ENCODE peak calls at places on chromosomes 16 and 17, in ten cellular contexts. B is AG04450, W is heart right ventricle, E is heart left ventricle, U is WERI-Rb-1, I is upper lobe of left lung, F is Panc1, T is transverse colon, X is left ventricle myocardium inferior, M is cardiac muscle cell. V is an unnamed sample.

GRCh38 chr17:45307290-45308015 is 9.4 kb downstream of the MAP3K14 start:
- DNase-seq in B (peak), W (no peak), E (no peak), U (no peak), I (no peak), F (no peak), T (no peak), X (no peak), M (no peak), V (no peak)

GRCh38 chr16:51845586-51845985 is 694.5 kb upstream of the SALL1 start:
- DNase-seq in B (no peak), W (no peak), E (no peak), U (no peak), I (no peak), F (no peak), T (no peak), X (no peak), M (no peak), V (no peak)

GRCh38 chr17:35797918-35798317 is 2.5 kb upstream of the MMP28 start:
- DNase-seq in B (no peak), W (no peak), E (no peak), U (no peak), I (no peak), F (no peak), T (no peak), X (no peak), M (no peak), V (no peak)

GRCh38 chr17:16406742-16407674 is 8.4 kb upstream of the TRPV2 start:
- DNase-seq in B (no peak), W (peak), E (peak), U (no peak), I (peak), F (no peak), T (peak), X (peak), M (peak), V (peak)

GRCh38 chr17:49646391-49647255 is 31.3 kb downstream of the SPOP start:
- DNase-seq in B (peak), W (no peak), E (no peak), U (no peak), I (peak), F (peak), T (peak), X (no peak), M (no peak), V (peak)

GRCh38 chr16:47750371-47750770 is 289.2 kb downstream of the PHKB start:
- DNase-seq in B (no peak), W (no peak), E (no peak), U (no peak), I (no peak), F (no peak), T (no peak), X (no peak), M (no peak), V (no peak)

GRCh38 chr16:56675685-56676210 is 6.1 kb downstream of the MT1H start:
- DNase-seq in B (no peak), W (no peak), E (no peak), U (no peak), I (no peak), F (no peak), T (peak), X (no peak), M (no peak), V (no peak)

GRCh38 chr17:50102164-50102991 is 7.2 kb downstream of the PDK2 start:
- DNase-seq in B (no peak), W (peak), E (peak), U (no peak), I (peak), F (no peak), T (peak), X (peak), M (no peak), V (peak)

GRCh38 chr16:61587526-61587925 is 448.7 kb downstream of the CDH8 start:
- DNase-seq in B (no peak), W (no peak), E (no peak), U (no peak), I (no peak), F (no peak), T (no peak), X (no peak), M (no peak), V (no peak)

GRCh38 chr16:10835281-10835931 is 16.8 kb upstream of the TVP23A start:
- DNase-seq in B (no peak), W (no peak), E (no peak), U (no peak), I (no peak), F (no peak), T (no peak), X (no peak), M (no peak), V (no peak)

GRCh38 chr17:8649157-8650118 is 18.9 kb upstream of the MYH10 start:
- DNase-seq in B (peak), W (no peak), E (peak), U (no peak), I (no peak), F (no peak), T (no peak), X (no peak), M (no peak), V (no peak)

GRCh38 chr17:44556114-44556853 is 1.0 kb upstream of the FZD2 start:
- DNase-seq in B (no peak), W (peak), E (peak), U (peak), I (peak), F (no peak), T (peak), X (peak), M (peak), V (peak)

GRCh38 chr17:82909322-82909904 is 69.6 kb upstream of the ZNF750 start:
- DNase-seq in B (no peak), W (no peak), E (no peak), U (no peak), I (no peak), F (no peak), T (peak), X (no peak), M (no peak), V (no peak)

GRCh38 chr17:4610656-4611055 is 26.3 kb downstream of the SMTNL2 start:
- DNase-seq in B (no peak), W (no peak), E (no peak), U (no peak), I (no peak), F (no peak), T (no peak), X (no peak), M (no peak), V (no peak)

GRCh38 chr17:10062757-10063385 is 135.5 kb downstream of the GAS7 start:
- DNase-seq in B (no peak), W (no peak), E (no peak), U (no peak), I (peak), F (no peak), T (no peak), X (no peak), M (no peak), V (no peak)

GRCh38 chr17:32609085-32609484 is 122.3 kb downstream of the CDK5R1 start:
- DNase-seq in B (no peak), W (peak), E (peak), U (peak), I (peak), F (peak), T (peak), X (peak), M (no peak), V (peak)

GRCh38 chr16:49632111-49632797 is 223.7 kb downstream of the ZNF423 start:
- DNase-seq in B (no peak), W (no peak), E (no peak), U (no peak), I (no peak), F (no peak), T (no peak), X (no peak), M (no peak), V (no peak)

GRCh38 chr16:75251280-75252048 is at the start of gene BCAR1:
- DNase-seq in B (peak), W (peak), E (peak), U (peak), I (peak), F (no peak), T (peak), X (peak), M (peak), V (peak)

GRCh38 chr16:75252049-75252864 is 833 bp upstream of the BCAR1 start:
- DNase-seq in B (no peak), W (no peak), E (no peak), U (no peak), I (no peak), F (no peak), T (no peak), X (peak), M (no peak), V (no peak)

GRCh38 chr16:75254359-75254837 is 3.0 kb upstream of the BCAR1 start:
- DNase-seq in B (no peak), W (peak), E (no peak), U (peak), I (peak), F (no peak), T (peak), X (no peak), M (no peak), V (no peak)

GRCh38 chr16:75250809-75251279 is 580 bp downstream of the BCAR1 start:
- DNase-seq in B (no peak), W (peak), E (no peak), U (no peak), I (no peak), F (no peak), T (peak), X (peak), M (peak), V (peak)

GRCh38 chr16:75252946-75253911 is 1.8 kb upstream of the BCAR1 start:
- DNase-seq in B (no peak), W (peak), E (no peak), U (no peak), I (no peak), F (no peak), T (no peak), X (no peak), M (no peak), V (no peak)
- TF ChIP-seq CTCF in B (no peak), W (no peak), E (no peak), U (no peak), I (no peak), F (no peak), T (no peak), X (no peak), M (no peak), V (no peak)

GRCh38 chr16:71670537-71670936 is 44.6 kb downstream of the MARVELD3 start:
- DNase-seq in B (no peak), W (no peak), E (no peak), U (no peak), I (no peak), F (no peak), T (peak), X (no peak), M (no peak), V (no peak)
- TF ChIP-seq CTCF in B (no peak), W (no peak), E (no peak), U (no peak), I (no peak), F (no peak), T (no peak), X (no peak), M (no peak), V (no peak)

GRCh38 chr17:11981862-11982261 is 15.4 kb downstream of the ZNF18 start:
- DNase-seq in B (no peak), W (no peak), E (no peak), U (no peak), I (no peak), F (no peak), T (no peak), X (no peak), M (no peak), V (no peak)

GRCh38 chr17:11991461-11991860 is 5.8 kb downstream of the ZNF18 start:
- DNase-seq in B (no peak), W (no peak), E (no peak), U (no peak), I (no peak), F (no peak), T (no peak), X (no peak), M (no peak), V (no peak)

GRCh38 chr17:11986179-11986938 is 10.9 kb downstream of the ZNF18 start:
- DNase-seq in B (no peak), W (no peak), E (no peak), U (no peak), I (no peak), F (no peak), T (no peak), X (no peak), M (no peak), V (no peak)

GRCh38 chr17:11990363-11990983 is 6.8 kb downstream of the ZNF18 start:
- DNase-seq in B (no peak), W (no peak), E (no peak), U (no peak), I (no peak), F (no peak), T (peak), X (no peak), M (no peak), V (no peak)

DNA sequence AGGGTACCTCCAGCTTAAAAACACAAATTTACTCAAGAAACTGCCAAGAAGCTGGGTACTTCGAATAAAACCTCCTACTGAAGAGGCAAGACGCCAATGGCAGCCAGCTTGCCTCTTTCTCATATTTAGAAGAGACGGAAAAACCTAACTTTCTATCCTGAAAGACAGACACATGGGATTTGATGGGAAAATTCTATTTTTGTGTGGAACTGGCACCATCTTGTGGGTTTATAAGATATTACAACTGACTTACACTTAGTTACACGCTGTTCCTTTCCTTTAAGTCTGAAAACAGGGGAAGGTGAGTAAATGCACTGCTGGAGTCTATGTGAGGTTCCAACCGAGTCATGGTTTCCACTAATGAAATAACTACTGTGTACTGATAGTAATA is 10.3 kb downstream of the ZNF18 start:
- DNase-seq in B (peak), W (no peak), E (no peak), U (no peak), I (no peak), F (peak), T (no peak), X (no peak), M (peak), V (peak)
- TF ChIP-seq CTCF in B (peak), W (peak), E (peak), U (peak), I (peak), F (peak), T (peak), X (peak), M (peak), V (no peak)

DNA sequence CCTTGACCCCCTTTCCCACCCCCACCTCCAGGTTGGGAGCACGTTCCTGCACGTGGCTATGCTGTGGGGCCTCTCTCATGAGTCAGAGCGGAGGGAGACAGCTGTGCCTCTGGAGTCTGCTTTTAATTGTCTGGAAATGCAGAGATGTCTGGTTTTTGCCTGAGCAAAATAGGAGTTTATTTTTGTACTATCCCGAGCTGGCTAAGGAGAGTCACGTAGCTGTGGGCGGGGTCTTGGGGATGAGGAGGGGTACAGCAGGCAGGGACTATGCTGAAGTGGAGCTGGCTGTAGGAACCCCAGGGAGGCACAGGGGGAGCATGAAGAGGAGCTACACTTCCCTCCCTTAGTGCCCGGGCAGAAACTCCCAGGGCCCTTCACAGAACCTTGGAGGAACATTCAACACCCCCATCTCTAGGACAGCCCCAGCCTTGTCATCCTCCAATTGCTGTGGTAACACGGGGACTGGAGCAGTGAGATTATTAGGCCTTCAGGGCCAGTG is 44.7 kb upstream of the LGALS9 start:
- DNase-seq in B (peak), W (no peak), E (no peak), U (no peak), I (no peak), F (no peak), T (no peak), X (no peak), M (no peak), V (no peak)
- TF ChIP-seq CTCF in B (peak), W (no peak), E (no peak), U (no peak), I (no peak), F (no peak), T (no peak), X (no peak), M (no peak), V (no peak)

DNA sequence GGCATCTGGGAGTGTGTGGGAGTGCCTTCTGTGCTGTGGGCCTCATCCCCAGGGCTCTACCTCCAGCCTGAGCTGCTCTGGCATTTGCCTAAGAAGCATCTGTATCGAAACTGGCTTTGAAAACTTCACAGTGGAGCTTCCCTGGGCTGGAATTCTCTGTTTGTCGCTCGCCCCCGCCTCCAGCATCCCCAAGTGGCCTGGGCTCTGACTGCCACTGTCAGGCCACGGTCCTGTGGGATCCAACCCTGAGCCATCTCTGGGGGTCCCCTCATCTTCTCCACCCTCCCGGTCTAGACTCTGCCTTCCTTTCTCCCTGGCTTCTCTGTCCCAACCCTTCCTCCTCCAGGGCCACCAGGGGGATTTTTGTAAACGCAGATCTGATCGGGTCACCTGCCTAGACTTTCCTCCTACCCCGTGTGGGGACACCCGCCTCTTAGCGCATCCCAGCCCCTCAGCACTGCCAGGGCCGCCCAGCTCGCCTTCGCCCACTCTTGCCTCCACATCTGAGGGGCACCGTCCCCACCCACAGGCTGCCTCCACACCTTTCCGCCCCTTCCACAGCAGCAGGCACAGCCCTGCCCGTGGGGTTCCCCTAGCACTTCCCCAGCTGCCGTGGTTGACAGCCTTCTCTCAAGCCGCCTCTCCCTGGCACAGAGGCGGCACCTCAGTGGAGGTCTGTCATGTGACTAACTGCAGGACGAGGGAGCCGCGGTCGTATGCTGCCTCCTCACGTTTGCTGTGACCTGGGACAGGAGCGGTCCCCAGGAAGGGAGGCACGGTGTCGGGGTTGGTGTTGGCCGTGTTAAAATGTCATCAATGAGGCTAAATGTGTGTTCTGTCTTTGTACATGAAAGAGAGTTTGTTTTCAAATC is 12.0 kb downstream of the TBC1D24 start:
- DNase-seq in B (no peak), W (peak), E (no peak), U (no peak), I (peak), F (no peak), T (peak), X (peak), M (no peak), V (no peak)
- TF ChIP-seq CTCF in B (no peak), W (peak), E (peak), U (no peak), I (peak), F (no peak), T (no peak), X (peak), M (no peak), V (no peak)

GRCh38 chr16:23155445-23156049 is 6.3 kb upstream of the USP31 start:
- DNase-seq in B (no peak), W (no peak), E (no peak), U (peak), I (no peak), F (no peak), T (peak), X (no peak), M (peak), V (peak)
- TF ChIP-seq CTCF in B (peak), W (peak), E (peak), U (peak), I (no peak), F (peak), T (no peak), X (peak), M (peak), V (peak)

DNA sequence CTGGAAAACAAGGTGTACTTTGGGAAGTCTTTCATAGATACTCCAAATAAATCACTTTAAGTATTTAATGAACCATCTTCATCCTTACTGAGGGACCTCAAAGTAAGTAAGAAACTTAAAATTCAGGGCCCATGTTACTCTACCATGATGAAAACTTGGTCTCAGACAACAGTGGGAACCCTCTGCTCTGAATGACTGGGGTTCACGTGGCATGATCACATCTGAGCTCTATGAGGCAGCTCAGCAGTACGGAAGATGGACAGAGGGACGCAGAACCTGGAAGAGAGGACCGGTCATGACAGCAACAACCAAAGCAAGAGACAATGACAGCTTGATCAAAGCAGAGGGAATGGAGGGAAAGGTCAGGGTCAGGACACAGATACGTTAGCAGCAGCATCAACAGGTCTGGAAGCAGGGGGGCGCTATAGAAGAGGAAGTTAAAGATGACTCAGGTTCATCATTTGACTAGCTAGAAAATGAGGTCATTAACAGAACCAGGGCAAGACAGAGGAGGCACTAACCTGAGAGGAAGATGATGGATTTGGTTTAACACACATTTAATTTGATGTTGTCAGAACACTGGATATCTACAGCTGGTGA is 9.5 kb downstream of the XPO6 start:
- DNase-seq in B (no peak), W (no peak), E (no peak), U (no peak), I (no peak), F (no peak), T (no peak), X (no peak), M (no peak), V (no peak)
- TF ChIP-seq CTCF in B (peak), W (no peak), E (no peak), U (peak), I (no peak), F (no peak), T (no peak), X (no peak), M (no peak), V (no peak)

GRCh38 chr16:80526418-80527061 is 14.3 kb upstream of the DYNLRB2 start:
- DNase-seq in B (peak), W (no peak), E (peak), U (peak), I (peak), F (no peak), T (peak), X (no peak), M (peak), V (peak)
- TF ChIP-seq CTCF in B (peak), W (peak), E (peak), U (peak), I (peak), F (peak), T (peak), X (peak), M (peak), V (peak)